ENCODE peak calls at places on chromosomes 13 and 19, in six cellular contexts. G, J, I, Y, C and A are unnamed samples.

GRCh38 chr19:39342647-39343305 is 555 bp downstream of the SAMD4B start:
- DNase-seq in G (no peak), J (no peak), I (no peak), Y (no peak), C (peak), A (no peak)

GRCh38 chr13:43959291-43959690 is 79.6 kb downstream of the LACC1 start:
- DNase-seq in G (no peak), J (no peak), I (no peak), Y (no peak), C (no peak), A (no peak)

GRCh38 chr13:27140060-27140459 is 31.6 kb downstream of the USP12 start:
- DNase-seq in G (no peak), J (no peak), I (no peak), Y (no peak), C (no peak), A (no peak)

GRCh38 chr19:12984683-12985048 is 10.6 kb upstream of the NFIX start:
- DNase-seq in G (no peak), J (no peak), I (no peak), Y (no peak), C (no peak), A (no peak)

GRCh38 chr13:41017744-41018582 is 1.2 kb downstream of the ELF1 start:
- DNase-seq in G (no peak), J (no peak), I (no peak), Y (no peak), C (no peak), A (no peak)

GRCh38 chr13:74015137-74015536 is 119.1 kb downstream of the KLF12 start:
- DNase-seq in G (no peak), J (no peak), I (no peak), Y (no peak), C (peak), A (no peak)

GRCh38 chr19:4327877-4328242 is 10.8 kb downstream of the STAP2 start:
- DNase-seq in G (no peak), J (no peak), I (no peak), Y (no peak), C (no peak), A (no peak)

GRCh38 chr13:102589291-102589822 is 7.4 kb upstream of the TPP2 start:
- DNase-seq in G (no peak), J (no peak), I (no peak), Y (no peak), C (no peak), A (no peak)

GRCh38 chr19:39434123-39435076 is 1.3 kb downstream of the RPS16 start:
- DNase-seq in G (no peak), J (no peak), I (no peak), Y (no peak), C (no peak), A (no peak)

GRCh38 chr19:8571006-8571411 is 6.2 kb downstream of the MYO1F start:
- DNase-seq in G (no peak), J (no peak), I (no peak), Y (peak), C (peak), A (no peak)

GRCh38 chr19:51121257-51121656 is 3.4 kb upstream of the SIGLEC9 start:
- DNase-seq in G (no peak), J (no peak), I (no peak), Y (no peak), C (no peak), A (no peak)

GRCh38 chr13:27821566-27821965 is 29.3 kb downstream of the GSX1 start:
- DNase-seq in G (no peak), J (no peak), I (no peak), Y (no peak), C (no peak), A (no peak)

GRCh38 chr13:108155185-108156106 is 59.9 kb downstream of the LIG4 start:
- DNase-seq in G (peak), J (no peak), I (peak), Y (peak), C (peak), A (peak)

GRCh38 chr13:21124853-21125252 is 51.5 kb downstream of the SKA3 start:
- DNase-seq in G (no peak), J (no peak), I (no peak), Y (no peak), C (peak), A (no peak)

GRCh38 chr13:43965446-43965845 is 85.7 kb downstream of the LACC1 start:
- DNase-seq in G (no peak), J (no peak), I (no peak), Y (no peak), C (no peak), A (no peak)

GRCh38 chr13:29861694-29862110 is 11.3 kb upstream of the UBL3 start:
- DNase-seq in G (no peak), J (peak), I (no peak), Y (no peak), C (peak), A (peak)

GRCh38 chr19:2213799-2214198 is 22.3 kb downstream of the PLEKHJ1 start:
- DNase-seq in G (no peak), J (no peak), I (no peak), Y (no peak), C (no peak), A (no peak)

GRCh38 chr13:34667356-34668218 is 274.5 kb upstream of the NBEA start:
- DNase-seq in G (no peak), J (no peak), I (no peak), Y (no peak), C (no peak), A (no peak)

GRCh38 chr13:31027136-31027535 is 94.7 kb downstream of the TEX26 start:
- DNase-seq in G (no peak), J (no peak), I (no peak), Y (no peak), C (no peak), A (no peak)

GRCh38 chr13:29465741-29466293 is 129.7 kb downstream of the SLC7A1 start:
- DNase-seq in G (no peak), J (no peak), I (no peak), Y (no peak), C (peak), A (peak)

GRCh38 chr13:27088619-27089018 is 83.0 kb downstream of the USP12 start:
- DNase-seq in G (no peak), J (no peak), I (no peak), Y (no peak), C (no peak), A (no peak)

GRCh38 chr19:6610934-6611370 is 20.0 kb upstream of the CD70 start:
- DNase-seq in G (peak), J (peak), I (peak), Y (no peak), C (peak), A (peak)

GRCh38 chr19:719081-719512 is 10.4 kb downstream of the PALM start:
- DNase-seq in G (peak), J (no peak), I (peak), Y (no peak), C (no peak), A (no peak)

GRCh38 chr13:99347911-99348451 is 40.8 kb upstream of the GPR183 start:
- DNase-seq in G (no peak), J (no peak), I (no peak), Y (no peak), C (no peak), A (no peak)

GRCh38 chr13:113591750-113592149 is 7.2 kb downstream of the TFDP1 start:
- DNase-seq in G (no peak), J (no peak), I (no peak), Y (no peak), C (no peak), A (no peak)

GRCh38 chr13:75648446-75648845 is 12.3 kb downstream of the LMO7 start:
- DNase-seq in G (no peak), J (no peak), I (no peak), Y (no peak), C (no peak), A (no peak)